ENCODE peak calls at places on chromosome 2, in five cellular contexts. H, T, A, E and Y are unnamed samples.

GRCh38 chr2:241161646-241162281 is 11.5 kb downstream of the PPP1R7 start:
- DNase-seq in A (no peak), E (no peak), H (no peak), T (peak; percentile 39), Y (no peak)

GRCh38 chr2:85585781-85586105 is 1.5 kb downstream of the VAMP5 start:
- DNase-seq in T (no peak), E (peak; percentile 47), H (no peak), A (no peak), Y (no peak)

GRCh38 chr2:16738361-16739225 is 73.0 kb upstream of the CYRIA start:
- DNase-seq in E (no peak), T (no peak), A (no peak), H (no peak), Y (no peak)

GRCh38 chr2:34747643-34748042 is 1148.5 kb upstream of the FAM98A start:
- DNase-seq in T (no peak), A (no peak), H (no peak), E (no peak), Y (no peak)

GRCh38 chr2:69453475-69454129 is 16.4 kb upstream of the NFU1 start:
- DNase-seq in H (no peak), T (no peak), E (no peak), A (no peak), Y (peak; percentile 75)

GRCh38 chr2:110173523-110173922 is 31.3 kb downstream of the NPHP1 start:
- DNase-seq in E (no peak), A (no peak), T (no peak), H (no peak), Y (no peak)

GRCh38 chr2:41927581-41928260 is 120.1 kb upstream of the PKDCC start:
- DNase-seq in H (no peak), E (no peak), A (no peak), T (no peak), Y (no peak)

GRCh38 chr2:137411556-137411955 is 552.7 kb upstream of the HNMT start:
- DNase-seq in H (no peak), T (no peak), A (no peak), E (peak; percentile 3), Y (no peak)

GRCh38 chr2:119682578-119682977 is 3.6 kb downstream of the TMEM177 start:
- DNase-seq in H (no peak), T (no peak), A (no peak), E (no peak), Y (no peak)

GRCh38 chr2:37344453-37345361 is at the start of gene QPCT:
- DNase-seq in E (peak; percentile 62), A (peak; percentile 58), H (peak; percentile 40), T (no peak), Y (peak; percentile 29)